ENCODE peak calls at places on chromosomes 6 and 20, in ten cellular contexts. J, M, C, O, G, P, Q, T, W and Y are unnamed samples.

GRCh38 chr6:74991573-74992332 is 214.1 kb downstream of the COL12A1 start:
- DNase-seq in T (no peak), J (no peak), W (no peak), G (peak; percentile 47), M (no peak), C (no peak), Q (no peak), P (peak; percentile 85), O (peak; percentile 28), Y (no peak)

GRCh38 chr6:56814308-56814707 is 140.6 kb upstream of the BEND6 start:
- DNase-seq in O (no peak), G (no peak), T (no peak), M (no peak), J (peak; percentile 19), P (no peak), Q (no peak), W (no peak), C (no peak), Y (no peak)

GRCh38 chr6:6843057-6843627 is 254.6 kb downstream of the LY86 start:
- DNase-seq in O (peak; percentile 60), P (no peak), G (peak; percentile 14), M (no peak), J (no peak), W (no peak), C (no peak), Q (no peak), T (no peak), Y (no peak)

GRCh38 chr20:41386502-41387427 is 20.1 kb upstream of the EMILIN3 start:
- DNase-seq in Q (no peak), P (no peak), G (no peak), C (no peak), M (no peak), T (no peak), J (peak; percentile 27), W (no peak), O (no peak), Y (no peak)

GRCh38 chr6:26185004-26185403 is 97.8 kb downstream of the HFE start:
- DNase-seq in T (no peak), O (no peak), P (no peak), W (no peak), J (no peak), Q (no peak), G (no peak), C (no peak), M (no peak), Y (no peak)

GRCh38 chr6:127328043-127328442 is 15.4 kb downstream of the ECHDC1 start:
- DNase-seq in P (no peak), C (no peak), M (no peak), J (no peak), G (no peak), O (peak; percentile 71), Q (no peak), T (no peak), W (no peak), Y (no peak)

GRCh38 chr6:12381587-12381986 is 91.4 kb downstream of the EDN1 start:
- DNase-seq in Q (no peak), C (no peak), J (no peak), M (no peak), W (no peak), O (peak; percentile 39), G (no peak), P (no peak), T (no peak), Y (no peak)

GRCh38 chr6:148835920-148836441 is 89.2 kb downstream of the UST start:
- DNase-seq in G (peak; percentile 31), Q (no peak), M (no peak), J (peak; percentile 9), W (no peak), P (peak; percentile 78), C (no peak), T (no peak), O (peak; percentile 83), Y (no peak)